ENCODE peak calls at places on chromosomes 13 and 19, in eight cellular contexts. G is GM04504; W is activated T-cell treated with anti-CD3 and anti-CD28 coated beads, Interleukin-2, amount 50 U/mL, for 4 hours; L is activated CD4-positive, alpha-beta T cell treated with anti-CD3 and anti-CD28 coated beads, Interleukin-2, amount 50 U/mL, for 4 hours; R is NCI-H1048; F is CD4-positive, CD25-positive, alpha-beta regulatory T cell; Z is endothelial cell; K is uterus. X is an unnamed sample.
A peak's percentile ranks its signal among the peaks of the same experiment; 100 is the strongest.

GRCh38 chr13:112783135-112783945 is 93.5 kb downstream of the ATP11A start:
- DNase-seq in W (no peak), G (peak; percentile 46), Z (no peak), K (peak; percentile 46), R (no peak), F (no peak), L (no peak), X (no peak)

GRCh38 chr19:33254245-33254824 is 28.7 kb upstream of the SLC7A10 start:
- DNase-seq in G (no peak), L (no peak), Z (no peak), R (no peak), W (no peak), K (no peak), F (no peak), X (no peak)

GRCh38 chr13:30720470-30720869 is 14.9 kb upstream of the ALOX5AP start:
- DNase-seq in K (no peak), W (no peak), G (no peak), R (no peak), F (no peak), Z (no peak), L (no peak), X (no peak)

GRCh38 chr13:99926014-99926731 is 45.4 kb downstream of the ZIC5 start:
- DNase-seq in F (no peak), K (no peak), Z (no peak), G (no peak), R (no peak), W (no peak), L (no peak), X (no peak)

GRCh38 chr19:661427-662196 is 1.4 kb downstream of the RNF126 start:
- DNase-seq in W (peak; percentile 53), R (no peak), K (no peak), Z (no peak), F (peak; percentile 85), L (peak; percentile 53), G (no peak), X (no peak)

GRCh38 chr13:34347784-34348573 is 530.0 kb downstream of the RFC3 start:
- DNase-seq in F (no peak), W (no peak), K (no peak), G (no peak), L (no peak), Z (no peak), R (no peak), X (no peak)

GRCh38 chr19:51600940-51601575 is 29.1 kb downstream of the SIGLEC5 start:
- DNase-seq in K (no peak), G (no peak), R (no peak), W (no peak), L (no peak), Z (no peak), F (peak; percentile 12), X (no peak)

GRCh38 chr13:39612023-39612637 is 9.1 kb upstream of the LHFPL6 start:
- DNase-seq in K (peak; percentile 89), W (peak; percentile 50), L (peak; percentile 55), R (peak; percentile 0), G (peak; percentile 46), F (peak; percentile 72), Z (peak; percentile 71), X (no peak)

GRCh38 chr19:48415395-48415794 is 21.9 kb downstream of the GRIN2D start:
- DNase-seq in W (peak; percentile 58), F (peak; percentile 84), Z (peak; percentile 65), R (no peak), G (no peak), L (peak; percentile 62), K (peak; percentile 50), X (no peak)